ENCODE peak calls at places on chromosomes 7 and 10, in four cellular contexts. One of them, this sample, is unnamed.

GRCh38 chr7:145082366-145083240 is 246.8 kb upstream of the TPK1 start:
- DNase-seq in GM12878: no peak
- DNase-seq in HepG2: no peak
- DNase-seq in K562: no peak
- DNase-seq in this sample: peak; percentile 40

GRCh38 chr7:74479961-74480829 is 26.5 kb downstream of the GTF2IRD1 start:
- DNase-seq in GM12878: no peak
- DNase-seq in HepG2: peak; percentile 62
- DNase-seq in K562: no peak
- DNase-seq in this sample: peak; percentile 78

GRCh38 chr7:133853706-133854276 is 273.3 kb upstream of the LRGUK start:
- DNase-seq in GM12878: peak; percentile 9
- DNase-seq in HepG2: peak; percentile 47
- DNase-seq in K562: peak; percentile 51
- DNase-seq in this sample: peak; percentile 55

GRCh38 chr10:43257210-43258031 is 9.4 kb downstream of the RASGEF1A start:
- DNase-seq in GM12878: no peak
- DNase-seq in HepG2: no peak
- DNase-seq in K562: peak; percentile 29
- DNase-seq in this sample: no peak

GRCh38 chr7:51950811-51951210 is 634.2 kb upstream of the COBL start:
- DNase-seq in GM12878: no peak
- DNase-seq in HepG2: no peak
- DNase-seq in K562: no peak
- DNase-seq in this sample: no peak

GRCh38 chr7:76262683-76263402 is 39.6 kb upstream of the HSPB1 start:
- DNase-seq in GM12878: no peak
- DNase-seq in HepG2: peak; percentile 68
- DNase-seq in K562: peak; percentile 75
- DNase-seq in this sample: peak; percentile 82

GRCh38 chr10:130037169-130037661 is 73.1 kb upstream of the EBF3 start:
- DNase-seq in GM12878: no peak
- DNase-seq in HepG2: no peak
- DNase-seq in K562: no peak
- DNase-seq in this sample: no peak

GRCh38 chr7:99155207-99155606 is 11.3 kb upstream of the SMURF1 start:
- DNase-seq in GM12878: no peak
- DNase-seq in HepG2: no peak
- DNase-seq in K562: no peak
- DNase-seq in this sample: no peak

GRCh38 chr7:25075459-25075858 is 49.6 kb downstream of the CYCS start:
- DNase-seq in GM12878: no peak
- DNase-seq in HepG2: no peak
- DNase-seq in K562: no peak
- DNase-seq in this sample: no peak

GRCh38 chr10:9684186-9684585 is 1333.5 kb upstream of the CELF2 start:
- DNase-seq in GM12878: no peak
- DNase-seq in HepG2: no peak
- DNase-seq in K562: no peak
- DNase-seq in this sample: no peak

GRCh38 chr10:44470779-44471178 is 85.9 kb upstream of the CXCL12 start:
- DNase-seq in GM12878: no peak
- DNase-seq in HepG2: no peak
- DNase-seq in K562: no peak
- DNase-seq in this sample: no peak

GRCh38 chr7:106891545-106892410 is 26.7 kb downstream of the PIK3CG start:
- DNase-seq in GM12878: no peak
- DNase-seq in HepG2: no peak
- DNase-seq in K562: peak; percentile 39
- DNase-seq in this sample: no peak

GRCh38 chr10:62613429-62613828 is 191.1 kb upstream of the ADO start:
- DNase-seq in GM12878: no peak
- DNase-seq in HepG2: no peak
- DNase-seq in K562: no peak
- DNase-seq in this sample: no peak

DNA sequence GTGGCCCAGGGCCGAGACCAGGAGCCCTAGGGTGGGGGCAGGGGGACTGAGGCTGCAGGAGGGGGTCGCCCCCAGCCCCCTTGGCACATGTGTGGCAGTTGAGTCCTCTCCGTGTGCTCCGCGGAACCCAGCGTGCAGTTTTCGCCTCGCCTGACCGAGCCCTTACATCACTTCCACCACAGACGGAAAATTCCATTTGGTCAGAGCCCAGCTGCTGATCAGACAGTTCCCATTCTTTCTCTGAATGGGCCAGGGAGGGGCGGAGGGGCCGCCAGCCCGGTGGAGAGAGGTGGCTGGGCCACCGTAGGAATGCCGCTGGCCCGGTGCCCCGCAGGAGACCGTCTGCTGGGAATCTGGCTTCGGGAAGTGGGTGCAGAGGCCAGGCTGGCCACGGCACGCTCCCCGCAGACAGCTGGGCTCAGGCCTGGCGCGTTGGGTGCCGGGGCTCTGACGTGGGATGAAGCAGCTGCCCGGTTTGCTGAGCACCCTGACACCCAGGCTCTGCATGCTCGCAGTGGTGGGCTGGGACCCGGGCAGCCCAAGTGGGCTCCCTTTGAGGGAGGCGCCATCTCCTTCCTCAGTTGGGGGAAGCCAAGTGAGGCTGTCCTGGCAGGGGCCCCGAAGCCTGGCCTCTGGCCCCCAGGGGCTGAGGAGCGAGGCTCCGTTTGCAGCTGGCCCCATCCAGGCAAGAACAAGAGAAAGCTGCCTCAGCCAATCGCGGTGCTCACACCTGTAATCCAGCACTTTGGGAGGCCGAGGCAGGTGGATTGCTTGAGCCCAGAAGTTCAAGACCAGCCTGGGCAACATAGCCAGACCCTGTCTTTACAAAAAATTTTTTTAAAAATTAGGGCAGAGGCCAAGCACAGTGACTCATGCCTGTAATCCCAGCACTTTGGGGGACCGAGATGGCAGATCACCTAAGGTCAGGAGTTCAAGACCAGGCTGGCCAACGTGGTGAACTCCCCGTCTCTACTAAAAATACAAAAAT is 9.9 kb downstream of the TTYH3 start:
- DNase-seq in GM12878: peak; percentile 47
- DNase-seq in HepG2: peak; percentile 71
- DNase-seq in K562: no peak
- DNase-seq in this sample: peak; percentile 88
- TF ChIP-seq NR2C2 in GM12878: no peak
- TF ChIP-seq NR2C2 in HepG2: no peak
- TF ChIP-seq NR2C2 in K562: no peak
- TF ChIP-seq NR2C2 in this sample: no peak

GRCh38 chr10:132712698-132713232 is 73.2 kb downstream of the NKX6-2 start:
- DNase-seq in GM12878: no peak
- DNase-seq in HepG2: no peak
- DNase-seq in K562: no peak
- DNase-seq in this sample: no peak
- TF ChIP-seq ATF2 in GM12878: no peak
- TF ChIP-seq ATF2 in HepG2: no peak
- TF ChIP-seq ATF2 in K562: no peak
- TF ChIP-seq ATF2 in this sample: no peak

DNA sequence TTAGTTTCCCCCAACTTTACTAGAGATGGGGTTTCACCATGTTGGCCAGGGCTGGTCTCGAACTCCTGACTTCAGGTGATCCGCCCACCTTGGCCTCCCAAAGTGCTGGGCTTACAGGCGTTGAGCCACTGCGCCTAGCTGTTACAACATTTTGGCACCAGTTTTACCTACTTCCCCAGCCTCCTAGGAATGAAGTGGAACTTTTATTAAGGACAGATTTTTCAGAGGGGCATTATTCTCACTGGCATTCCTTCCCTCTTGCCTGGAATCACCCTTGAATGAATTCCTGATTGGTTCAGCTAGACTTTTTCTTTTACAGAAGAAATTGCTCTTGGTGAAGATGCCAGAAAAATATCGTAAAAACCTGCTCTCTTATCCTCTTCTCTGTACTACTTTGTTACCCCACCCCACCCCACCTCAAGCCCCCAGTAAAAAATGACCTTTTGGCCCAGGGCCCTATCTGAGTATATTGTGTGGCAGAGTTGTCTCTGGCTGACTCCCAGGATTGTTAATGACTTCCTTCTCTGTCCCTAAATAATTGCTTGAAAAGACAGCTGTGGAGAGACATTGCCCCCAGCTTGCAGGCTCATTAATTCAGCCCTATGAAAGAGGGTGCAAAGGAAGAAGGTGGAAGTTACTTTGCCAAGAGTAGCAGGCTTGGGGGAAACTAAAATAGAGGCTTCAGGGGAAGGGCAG is 189.6 kb downstream of the AUTS2 start:
- DNase-seq in GM12878: no peak
- DNase-seq in HepG2: no peak
- DNase-seq in K562: no peak
- DNase-seq in this sample: no peak
- TF ChIP-seq ESRRA in GM12878: no peak
- TF ChIP-seq ESRRA in HepG2: no peak
- TF ChIP-seq ESRRA in K562: no peak
- TF ChIP-seq ESRRA in this sample: no peak

DNA sequence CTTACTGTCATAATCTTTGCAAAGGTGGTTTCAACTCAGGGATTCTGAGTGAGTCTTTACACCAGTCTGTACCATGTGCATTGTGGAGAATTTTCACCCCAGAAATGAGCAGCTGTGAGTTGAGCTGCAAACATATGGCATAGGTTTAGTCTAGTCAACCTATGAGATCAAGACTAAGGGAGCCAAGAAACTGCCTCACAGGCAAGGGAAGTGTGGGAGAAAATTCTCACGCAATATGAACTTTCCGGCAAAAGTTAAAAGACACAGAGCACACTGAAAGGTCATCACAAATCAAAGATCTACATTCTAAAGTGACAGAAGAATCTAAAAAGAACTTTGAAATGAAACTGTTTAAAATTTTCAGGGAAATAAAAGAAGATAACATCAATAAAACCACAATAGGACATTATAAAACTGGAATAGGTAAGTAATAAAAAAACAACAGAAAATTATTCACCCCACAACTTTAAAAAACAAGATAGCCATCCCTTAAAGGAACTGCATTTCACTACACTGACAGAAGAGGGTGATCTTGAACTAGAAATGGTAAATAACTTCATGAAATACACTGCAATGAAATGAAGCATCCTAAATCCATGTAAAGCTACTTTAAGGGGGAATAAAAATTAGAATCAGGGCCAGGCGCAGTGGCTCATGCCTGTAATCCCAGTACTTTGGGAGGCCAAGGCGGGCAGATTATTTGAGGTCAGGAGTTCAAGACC is 63.5 kb downstream of the LGI1 start:
- DNase-seq in GM12878: no peak
- DNase-seq in HepG2: peak; percentile 14
- DNase-seq in K562: no peak
- DNase-seq in this sample: no peak
- TF ChIP-seq NR2C2 in GM12878: no peak
- TF ChIP-seq NR2C2 in HepG2: no peak
- TF ChIP-seq NR2C2 in K562: no peak
- TF ChIP-seq NR2C2 in this sample: no peak

DNA sequence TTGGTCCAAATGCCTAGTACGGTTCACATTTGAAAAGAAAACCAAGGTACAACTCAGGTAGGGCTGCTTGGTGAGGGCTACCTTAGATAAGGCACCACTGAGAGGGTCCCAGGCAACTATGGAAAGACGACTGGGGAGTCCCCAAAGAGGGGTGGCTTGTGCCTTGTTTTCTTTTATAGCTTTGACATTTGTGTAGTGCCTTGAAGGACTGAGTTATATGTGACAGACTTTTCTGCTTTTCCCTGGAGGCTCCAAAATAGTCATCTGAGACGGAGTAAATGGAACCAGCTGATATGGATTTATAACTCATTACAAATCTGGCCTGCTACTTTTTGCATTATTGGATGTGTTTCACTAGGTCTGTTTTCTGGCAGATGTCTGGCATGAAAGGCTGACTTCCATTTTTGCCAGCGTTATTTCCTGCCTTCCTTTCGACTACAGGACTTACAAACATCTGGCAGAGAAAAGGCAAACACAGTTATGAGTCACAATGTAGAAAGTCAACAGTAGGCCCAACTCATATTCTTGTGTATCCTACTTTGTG is 88.2 kb upstream of the IMMP2L start:
- DNase-seq in GM12878: no peak
- DNase-seq in HepG2: peak; percentile 80
- DNase-seq in K562: no peak
- DNase-seq in this sample: no peak
- TF ChIP-seq ATF2 in GM12878: no peak
- TF ChIP-seq ATF2 in HepG2: no peak
- TF ChIP-seq ATF2 in K562: no peak
- TF ChIP-seq ATF2 in this sample: no peak

GRCh38 chr7:50534690-50535290 is 30.4 kb downstream of the DDC start:
- DNase-seq in GM12878: no peak
- DNase-seq in HepG2: peak; percentile 37
- DNase-seq in K562: peak; percentile 84
- DNase-seq in this sample: no peak
- TF ChIP-seq ESRRA in GM12878: no peak
- TF ChIP-seq ESRRA in HepG2: no peak
- TF ChIP-seq ESRRA in K562: peak; percentile 50
- TF ChIP-seq ESRRA in this sample: no peak

GRCh38 chr7:102991540-102992214 is 78.9 kb downstream of the LRRC17 start:
- DNase-seq in GM12878: no peak
- DNase-seq in HepG2: peak; percentile 71
- DNase-seq in K562: peak; percentile 85
- DNase-seq in this sample: no peak
- TF ChIP-seq NR2C2 in GM12878: no peak
- TF ChIP-seq NR2C2 in HepG2: no peak
- TF ChIP-seq NR2C2 in K562: no peak
- TF ChIP-seq NR2C2 in this sample: no peak

This sample was measured in WTC11.